ENCODE peak calls at places on chromosomes 12 and 14, in five cellular contexts. One of them, this sample, is unnamed. For H3K4me1 and H3K9me3, the result is how much of the 10 kb centered on the place peaks cover.

GRCh38 chr14:45198551-45198950 is 54.5 kb downstream of the MIS18BP1 start:
- DNase-seq in upper lobe of right lung: no peak
- DNase-seq in mucosa of descending colon: no peak
- DNase-seq in aorta: no peak
- DNase-seq in fibroblast of lung: peak
- DNase-seq in this sample: no peak

GRCh38 chr12:98645572-98646067 is 530 bp downstream of the APAF1 start:
- DNase-seq in upper lobe of right lung: no peak
- DNase-seq in mucosa of descending colon: no peak
- DNase-seq in aorta: no peak
- DNase-seq in fibroblast of lung: no peak
- DNase-seq in this sample: peak

GRCh38 chr12:71938728-71939385 is at the start of gene TPH2:
- DNase-seq in upper lobe of right lung: peak
- DNase-seq in mucosa of descending colon: no peak
- DNase-seq in aorta: peak
- DNase-seq in fibroblast of lung: peak
- DNase-seq in this sample: peak

GRCh38 chr14:77306406-77307098 is 14.1 kb downstream of the POMT2 start:
- DNase-seq in upper lobe of right lung: no peak
- DNase-seq in mucosa of descending colon: no peak
- DNase-seq in aorta: no peak
- DNase-seq in fibroblast of lung: no peak
- DNase-seq in this sample: peak

GRCh38 chr14:21070083-21070609 is at the start of gene ARHGEF40:
- DNase-seq in upper lobe of right lung: peak
- DNase-seq in mucosa of descending colon: no peak
- DNase-seq in aorta: peak
- DNase-seq in fibroblast of lung: peak
- DNase-seq in this sample: peak

GRCh38 chr14:87148655-87149054 is 844.3 kb downstream of the GALC start:
- DNase-seq in upper lobe of right lung: no peak
- DNase-seq in mucosa of descending colon: no peak
- DNase-seq in aorta: no peak
- DNase-seq in fibroblast of lung: no peak
- DNase-seq in this sample: peak

GRCh38 chr14:79581912-79582576 is 629.3 kb downstream of the DIO2 start:
- DNase-seq in upper lobe of right lung: no peak
- DNase-seq in mucosa of descending colon: no peak
- DNase-seq in aorta: no peak
- DNase-seq in fibroblast of lung: peak
- DNase-seq in this sample: peak

GRCh38 chr12:1741154-1741949 is 50.5 kb downstream of the ADIPOR2 start:
- DNase-seq in upper lobe of right lung: no peak
- DNase-seq in mucosa of descending colon: no peak
- DNase-seq in aorta: no peak
- DNase-seq in fibroblast of lung: no peak
- DNase-seq in this sample: peak

GRCh38 chr14:61101803-61102548 is 120.9 kb downstream of the SLC38A6 start:
- DNase-seq in upper lobe of right lung: no peak
- DNase-seq in mucosa of descending colon: no peak
- DNase-seq in aorta: no peak
- DNase-seq in fibroblast of lung: peak
- DNase-seq in this sample: peak

GRCh38 chr14:95518045-95518751 is 1.7 kb upstream of the SYNE3 start:
- DNase-seq in upper lobe of right lung: no peak
- DNase-seq in mucosa of descending colon: no peak
- DNase-seq in aorta: peak
- DNase-seq in fibroblast of lung: no peak
- DNase-seq in this sample: peak

GRCh38 chr12:29519585-29520182 is 22.2 kb upstream of the OVCH1 start:
- DNase-seq in upper lobe of right lung: no peak
- DNase-seq in mucosa of descending colon: no peak
- DNase-seq in aorta: no peak
- DNase-seq in fibroblast of lung: peak
- DNase-seq in this sample: peak

GRCh38 chr14:94052662-94053061 is 26.5 kb downstream of the OTUB2 start:
- DNase-seq in upper lobe of right lung: no peak
- DNase-seq in mucosa of descending colon: no peak
- DNase-seq in aorta: no peak
- DNase-seq in fibroblast of lung: no peak
- DNase-seq in this sample: no peak

GRCh38 chr12:121767525-121768016 is 25.9 kb downstream of the RHOF start:
- DNase-seq in upper lobe of right lung: no peak
- DNase-seq in mucosa of descending colon: no peak
- DNase-seq in aorta: peak
- DNase-seq in fibroblast of lung: peak
- DNase-seq in this sample: peak

GRCh38 chr14:101118746-101119610 is 215.5 kb upstream of the RTL1 start:
- DNase-seq in upper lobe of right lung: peak
- DNase-seq in mucosa of descending colon: peak
- DNase-seq in aorta: no peak
- DNase-seq in fibroblast of lung: no peak
- DNase-seq in this sample: no peak

GRCh38 chr14:99751539-99752485 is 41.4 kb upstream of the EML1 start:
- DNase-seq in upper lobe of right lung: no peak
- DNase-seq in mucosa of descending colon: no peak
- DNase-seq in aorta: peak
- DNase-seq in fibroblast of lung: no peak
- DNase-seq in this sample: peak

GRCh38 chr14:91185721-91186120 is 58.8 kb downstream of the GPR68 start:
- DNase-seq in upper lobe of right lung: no peak
- DNase-seq in mucosa of descending colon: no peak
- DNase-seq in aorta: no peak
- DNase-seq in fibroblast of lung: peak
- DNase-seq in this sample: no peak

GRCh38 chr12:110168732-110169455 is 44.7 kb downstream of the IFT81 start:
- DNase-seq in upper lobe of right lung: no peak
- DNase-seq in mucosa of descending colon: no peak
- DNase-seq in aorta: no peak
- DNase-seq in fibroblast of lung: no peak
- DNase-seq in this sample: no peak

GRCh38 chr12:119672194-119672593 is 4.3 kb downstream of the PRKAB1 start:
- DNase-seq in upper lobe of right lung: no peak
- DNase-seq in mucosa of descending colon: no peak
- DNase-seq in aorta: no peak
- DNase-seq in fibroblast of lung: no peak
- DNase-seq in this sample: no peak

GRCh38 chr14:68730367-68730766 is 62.5 kb downstream of the ZFP36L1 start:
- DNase-seq in upper lobe of right lung: no peak
- DNase-seq in mucosa of descending colon: no peak
- DNase-seq in aorta: no peak
- DNase-seq in fibroblast of lung: no peak
- DNase-seq in this sample: no peak

GRCh38 chr14:68726093-68726695 is 66.7 kb downstream of the ZFP36L1 start:
- DNase-seq in upper lobe of right lung: no peak
- DNase-seq in mucosa of descending colon: no peak
- DNase-seq in aorta: no peak
- DNase-seq in fibroblast of lung: no peak
- DNase-seq in this sample: no peak

GRCh38 chr14:68729556-68729955 is 63.3 kb downstream of the ZFP36L1 start:
- DNase-seq in upper lobe of right lung: no peak
- DNase-seq in mucosa of descending colon: no peak
- DNase-seq in aorta: no peak
- DNase-seq in fibroblast of lung: no peak
- DNase-seq in this sample: no peak

GRCh38 chr14:68727315-68728078 is 65.4 kb downstream of the ZFP36L1 start:
- DNase-seq in upper lobe of right lung: no peak
- DNase-seq in mucosa of descending colon: no peak
- DNase-seq in aorta: no peak
- DNase-seq in fibroblast of lung: no peak
- DNase-seq in this sample: no peak

GRCh38 chr14:68728342-68729106 is 64.3 kb downstream of the ZFP36L1 start:
- DNase-seq in upper lobe of right lung: no peak
- DNase-seq in mucosa of descending colon: no peak
- DNase-seq in aorta: no peak
- DNase-seq in fibroblast of lung: no peak
- DNase-seq in this sample: no peak
- H3K4me1 ChIP-seq in upper lobe of right lung: under half
- H3K4me1 ChIP-seq in mucosa of descending colon: under half
- H3K4me1 ChIP-seq in aorta: under half
- H3K4me1 ChIP-seq in fibroblast of lung: under half
- H3K4me1 ChIP-seq in this sample: under half

GRCh38 chr14:104559043-104559768 is 20.4 kb upstream of the C14orf180 start:
- DNase-seq in upper lobe of right lung: no peak
- DNase-seq in mucosa of descending colon: peak
- DNase-seq in aorta: peak
- DNase-seq in fibroblast of lung: no peak
- DNase-seq in this sample: no peak
- H3K4me3 ChIP-seq in upper lobe of right lung: no peak
- H3K4me3 ChIP-seq in mucosa of descending colon: no peak
- H3K4me3 ChIP-seq in aorta: no peak
- H3K4me3 ChIP-seq in fibroblast of lung: no peak
- H3K4me3 ChIP-seq in this sample: no peak

DNA sequence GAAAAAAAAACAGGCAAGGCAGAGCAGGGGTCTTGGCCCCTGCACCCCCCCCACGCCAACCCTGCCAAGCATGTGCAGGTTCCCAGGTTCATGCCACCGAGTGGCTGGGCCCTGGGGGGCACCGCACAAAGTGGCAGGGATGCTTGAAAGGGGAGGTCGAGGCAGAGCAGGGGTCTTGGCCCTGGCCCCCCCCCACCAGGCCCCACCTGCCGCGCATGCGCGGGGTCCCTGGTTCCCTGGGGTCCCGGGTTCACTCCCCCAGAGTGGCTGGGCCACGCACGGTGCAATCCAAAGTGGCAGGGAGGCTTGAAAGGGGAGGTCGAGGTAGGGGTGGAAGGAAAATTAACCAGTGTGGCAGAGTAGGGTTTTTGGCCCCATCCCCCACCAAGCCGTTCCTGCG is 312.2 kb downstream of the ALG10 start:
- DNase-seq in upper lobe of right lung: no peak
- DNase-seq in mucosa of descending colon: no peak
- DNase-seq in aorta: no peak
- DNase-seq in fibroblast of lung: no peak
- DNase-seq in this sample: no peak
- H3K9me3 ChIP-seq in upper lobe of right lung: under half
- H3K9me3 ChIP-seq in mucosa of descending colon: half or more
- H3K9me3 ChIP-seq in aorta: under half
- H3K9me3 ChIP-seq in fibroblast of lung: under half
- H3K9me3 ChIP-seq in this sample: under half

DNA sequence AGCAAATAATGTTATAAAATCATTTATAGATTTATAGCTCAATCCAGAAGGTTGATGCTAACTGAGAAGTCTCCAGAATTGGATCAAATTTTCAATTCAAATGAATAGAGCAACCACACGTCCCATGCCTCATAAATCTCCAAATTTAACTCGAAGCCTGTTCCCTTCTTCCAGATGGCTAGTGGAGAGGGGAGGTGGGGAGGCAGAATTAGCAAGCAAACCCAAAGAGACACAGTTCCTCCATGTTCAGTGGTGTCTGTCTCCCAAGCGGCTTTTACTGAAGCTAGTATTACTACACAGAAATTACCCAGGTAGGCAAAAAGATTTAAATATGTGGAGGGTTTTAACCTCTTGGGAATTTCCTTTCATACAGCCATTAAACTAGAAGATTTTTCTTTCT is 65.8 kb downstream of the DUSP6 start:
- DNase-seq in upper lobe of right lung: no peak
- DNase-seq in mucosa of descending colon: no peak
- DNase-seq in aorta: no peak
- DNase-seq in fibroblast of lung: no peak
- DNase-seq in this sample: no peak
- H3K4me1 ChIP-seq in upper lobe of right lung: under half
- H3K4me1 ChIP-seq in mucosa of descending colon: under half
- H3K4me1 ChIP-seq in aorta: under half
- H3K4me1 ChIP-seq in fibroblast of lung: under half
- H3K4me1 ChIP-seq in this sample: under half

DNA sequence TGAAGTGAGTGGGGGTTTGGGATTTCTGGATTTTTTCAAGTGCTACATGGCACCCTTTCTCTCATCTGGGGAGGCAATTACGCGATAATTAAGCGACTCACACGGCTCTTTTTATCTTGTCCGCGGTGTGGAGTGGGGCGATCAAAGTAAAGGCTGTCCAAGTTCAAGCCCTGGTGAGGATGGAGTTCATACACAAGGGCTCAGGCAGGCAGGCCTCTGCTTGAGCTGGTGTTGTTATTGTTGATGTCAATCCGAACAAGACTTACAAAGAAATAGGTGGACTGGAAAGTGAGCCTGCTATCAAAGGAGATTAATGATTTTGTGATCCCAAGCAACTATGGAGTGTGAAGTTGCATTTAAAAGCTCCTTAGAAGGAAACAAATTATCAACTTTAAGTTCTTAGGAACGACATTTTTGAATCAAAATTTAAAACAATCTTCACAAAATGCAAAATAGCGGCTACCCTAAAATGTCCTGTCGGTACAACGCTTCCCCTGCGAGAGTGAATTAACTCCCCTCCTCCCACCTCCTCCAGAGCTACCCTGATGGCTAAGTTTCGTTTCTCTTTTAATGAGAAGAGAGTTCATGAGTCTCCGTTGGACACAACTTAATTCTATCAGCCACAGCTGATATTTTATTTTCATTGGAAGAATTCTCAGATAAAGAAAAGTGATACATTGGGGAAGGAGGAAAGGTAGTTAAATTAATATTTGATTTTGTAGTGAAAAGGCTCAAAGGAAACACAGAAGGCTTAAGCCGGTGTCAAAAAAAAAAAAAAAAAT is 5.9 kb downstream of the FOXA1 start:
- DNase-seq in upper lobe of right lung: no peak
- DNase-seq in mucosa of descending colon: no peak
- DNase-seq in aorta: no peak
- DNase-seq in fibroblast of lung: no peak
- DNase-seq in this sample: no peak
- H3K4me3 ChIP-seq in upper lobe of right lung: peak
- H3K4me3 ChIP-seq in mucosa of descending colon: no peak
- H3K4me3 ChIP-seq in aorta: no peak
- H3K4me3 ChIP-seq in fibroblast of lung: no peak
- H3K4me3 ChIP-seq in this sample: no peak

GRCh38 chr12:34547276-34547675 is 525.0 kb downstream of the ALG10 start:
- DNase-seq in upper lobe of right lung: no peak
- DNase-seq in mucosa of descending colon: no peak
- DNase-seq in aorta: no peak
- DNase-seq in fibroblast of lung: no peak
- DNase-seq in this sample: no peak
- H3K9me3 ChIP-seq in upper lobe of right lung: under half
- H3K9me3 ChIP-seq in mucosa of descending colon: half or more
- H3K9me3 ChIP-seq in aorta: under half
- H3K9me3 ChIP-seq in fibroblast of lung: under half
- H3K9me3 ChIP-seq in this sample: half or more

GRCh38 chr12:18595406-18595805 is 142.4 kb downstream of the PLCZ1 start:
- DNase-seq in upper lobe of right lung: no peak
- DNase-seq in mucosa of descending colon: no peak
- DNase-seq in aorta: no peak
- DNase-seq in fibroblast of lung: no peak
- DNase-seq in this sample: peak

GRCh38 chr12:18589316-18589715 is 148.5 kb downstream of the PLCZ1 start:
- DNase-seq in upper lobe of right lung: no peak
- DNase-seq in mucosa of descending colon: no peak
- DNase-seq in aorta: no peak
- DNase-seq in fibroblast of lung: peak
- DNase-seq in this sample: peak

DNA sequence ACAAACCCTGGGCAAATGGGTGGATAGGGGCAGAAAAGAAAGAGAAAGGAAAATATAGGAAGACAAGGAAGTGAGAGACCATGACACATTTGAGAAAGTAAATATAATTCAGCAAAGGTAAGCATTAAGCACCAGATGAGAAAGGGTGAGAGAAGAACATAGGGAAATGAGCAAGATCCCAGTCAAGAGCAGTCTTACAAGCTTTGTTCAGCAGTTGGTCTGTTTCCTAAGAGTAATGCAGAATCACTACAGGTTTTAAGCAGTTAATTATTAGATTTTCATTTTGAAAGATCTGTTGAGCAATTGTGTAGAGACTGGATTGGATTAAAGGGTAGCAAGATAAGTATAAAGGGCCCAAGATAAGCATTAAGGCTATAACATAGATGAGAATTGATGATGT is 146.3 kb downstream of the PLCZ1 start:
- DNase-seq in upper lobe of right lung: no peak
- DNase-seq in mucosa of descending colon: no peak
- DNase-seq in aorta: no peak
- DNase-seq in fibroblast of lung: no peak
- DNase-seq in this sample: no peak
- H3K4me1 ChIP-seq in upper lobe of right lung: under half
- H3K4me1 ChIP-seq in mucosa of descending colon: under half
- H3K4me1 ChIP-seq in aorta: under half
- H3K4me1 ChIP-seq in fibroblast of lung: under half
- H3K4me1 ChIP-seq in this sample: under half

This sample was measured in adipocyte.